ENCODE peak calls at places on chromosomes 6 and 20, in seven cellular contexts. U, W, R, E, I, F and K are unnamed samples.

GRCh38 chr6:113047932-113048331 is 700.8 kb downstream of the RFPL4B start:
- DNase-seq in U (no peak), W (no peak), R (no peak), E (no peak), I (no peak), F (no peak), K (no peak)

GRCh38 chr6:93829009-93829408 is 409.6 kb upstream of the EPHA7 start:
- DNase-seq in U (no peak), W (no peak), R (no peak), E (no peak), I (no peak), F (no peak), K (no peak)

GRCh38 chr20:45893831-45894230 is 2.7 kb downstream of the CTSA start:
- DNase-seq in U (no peak), W (no peak), R (peak), E (no peak), I (no peak), F (no peak), K (no peak)

GRCh38 chr6:161128680-161129196 is 137.2 kb downstream of the MAP3K4 start:
- DNase-seq in U (no peak), W (no peak), R (peak), E (no peak), I (peak), F (peak), K (no peak)

GRCh38 chr6:121884056-121884455 is 448.6 kb downstream of the GJA1 start:
- DNase-seq in U (no peak), W (no peak), R (no peak), E (no peak), I (no peak), F (no peak), K (no peak)

GRCh38 chr20:21090112-21090737 is 15.9 kb downstream of the LINC00237 start:
- DNase-seq in U (no peak), W (no peak), R (no peak), E (no peak), I (no peak), F (no peak), K (no peak)

GRCh38 chr20:25277941-25278521 is 30.1 kb downstream of the PYGB start:
- DNase-seq in U (no peak), W (no peak), R (no peak), E (no peak), I (no peak), F (no peak), K (peak)

GRCh38 chr6:111154981-111155380 is 67.7 kb downstream of the SLC16A10 start:
- DNase-seq in U (no peak), W (no peak), R (no peak), E (no peak), I (no peak), F (no peak), K (no peak)